ENCODE peak calls at places on chromosomes 3 and 15, in four cellular contexts. P is K562, L is GM12878, U is HepG2. W is an unnamed sample.

GRCh38 chr15:69190504-69190903 is 30.1 kb downstream of the GLCE start:
- DNase-seq in P (no peak), L (no peak), U (no peak), W (no peak)

GRCh38 chr15:84099181-84099580 is 136.4 kb upstream of the GOLGA6L4 start:
- DNase-seq in P (no peak), L (peak; percentile 55), U (no peak), W (no peak)

GRCh38 chr3:133860519-133860918 is 35.2 kb downstream of the RAB6B start:
- DNase-seq in P (no peak), L (no peak), U (no peak), W (no peak)

GRCh38 chr3:123412811-123413588 is 35.9 kb downstream of the ADCY5 start:
- DNase-seq in P (no peak), L (no peak), U (no peak), W (no peak)

GRCh38 chr3:154050766-154051165 is 70.4 kb upstream of the ARHGEF26 start:
- DNase-seq in P (no peak), L (no peak), U (no peak), W (no peak)

GRCh38 chr3:11555823-11556222 is 87.9 kb downstream of the VGLL4 start:
- DNase-seq in P (no peak), L (no peak), U (no peak), W (no peak)

GRCh38 chr3:160150066-160150465 is 75.2 kb upstream of the C3orf80 start:
- DNase-seq in P (no peak), L (no peak), U (no peak), W (no peak)

GRCh38 chr15:99181544-99181943 is 67.8 kb downstream of the TTC23 start:
- DNase-seq in P (no peak), L (no peak), U (no peak), W (no peak)

GRCh38 chr3:159844383-159844730 is 144.3 kb upstream of the IL12A start:
- DNase-seq in P (no peak), L (no peak), U (no peak), W (no peak)

GRCh38 chr3:128278761-128279593 is 125.7 kb downstream of the EEFSEC start:
- DNase-seq in P (no peak), L (no peak), U (no peak), W (no peak)

GRCh38 chr3:11642455-11643162 is 1.1 kb downstream of the VGLL4 start:
- DNase-seq in P (peak; percentile 76), L (peak; percentile 73), U (peak; percentile 70), W (peak; percentile 41)

GRCh38 chr15:57972801-57973311 is 92.7 kb downstream of the ALDH1A2 start:
- DNase-seq in P (no peak), L (no peak), U (no peak), W (no peak)

GRCh38 chr3:178325330-178325729 is 210.9 kb upstream of the KCNMB2 start:
- DNase-seq in P (no peak), L (no peak), U (no peak), W (no peak)

GRCh38 chr3:53709856-53710674 is 136.2 kb downstream of the CHDH start:
- DNase-seq in P (peak; percentile 58), L (no peak), U (peak; percentile 50), W (peak; percentile 80)

GRCh38 chr3:194007598-194008337 is 128.2 kb upstream of the HES1 start:
- DNase-seq in P (no peak), L (no peak), U (no peak), W (no peak)

GRCh38 chr3:168213920-168214319 is 118.2 kb upstream of the GOLIM4 start:
- DNase-seq in P (no peak), L (peak; percentile 17), U (no peak), W (no peak)

GRCh38 chr3:189262746-189263145 is 91.0 kb downstream of the TPRG1 start:
- DNase-seq in P (no peak), L (no peak), U (no peak), W (no peak)
- TF ChIP-seq SP1 in P (no peak), L (no peak), U (no peak), W (no peak)

GRCh38 chr3:69890094-69890493 is 109.4 kb upstream of the SAMMSON start:
- DNase-seq in P (no peak), L (no peak), U (no peak), W (no peak)

GRCh38 chr3:69888040-69888945 is 111.2 kb upstream of the SAMMSON start:
- DNase-seq in P (no peak), L (no peak), U (no peak), W (no peak)

GRCh38 chr3:69892706-69893105 is 106.8 kb upstream of the SAMMSON start:
- DNase-seq in P (no peak), L (no peak), U (no peak), W (no peak)

GRCh38 chr3:69890691-69891090 is 108.8 kb upstream of the SAMMSON start:
- DNase-seq in P (no peak), L (no peak), U (no peak), W (no peak)

DNA sequence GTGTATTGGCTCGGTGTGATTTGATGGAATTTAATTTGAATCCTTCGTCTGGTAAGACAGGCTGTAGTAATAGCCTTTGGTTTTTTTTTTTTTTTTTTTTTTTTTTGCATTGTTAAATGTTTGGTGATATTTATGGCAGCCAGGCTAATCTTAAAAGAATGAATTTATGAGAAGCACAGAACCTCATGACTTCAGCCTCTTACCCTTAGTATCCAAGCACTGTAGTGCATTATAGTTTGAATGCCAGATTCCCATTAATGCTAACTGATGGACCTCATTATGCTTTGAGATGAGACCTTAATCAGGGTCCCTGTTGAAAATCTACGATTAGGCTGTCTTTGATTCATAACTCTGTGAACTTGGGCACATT is 110.6 kb upstream of the SAMMSON start:
- DNase-seq in P (no peak), L (no peak), U (no peak), W (no peak)
- TF ChIP-seq FOXM1 in P (no peak), L (no peak), U (no peak), W (no peak)

DNA sequence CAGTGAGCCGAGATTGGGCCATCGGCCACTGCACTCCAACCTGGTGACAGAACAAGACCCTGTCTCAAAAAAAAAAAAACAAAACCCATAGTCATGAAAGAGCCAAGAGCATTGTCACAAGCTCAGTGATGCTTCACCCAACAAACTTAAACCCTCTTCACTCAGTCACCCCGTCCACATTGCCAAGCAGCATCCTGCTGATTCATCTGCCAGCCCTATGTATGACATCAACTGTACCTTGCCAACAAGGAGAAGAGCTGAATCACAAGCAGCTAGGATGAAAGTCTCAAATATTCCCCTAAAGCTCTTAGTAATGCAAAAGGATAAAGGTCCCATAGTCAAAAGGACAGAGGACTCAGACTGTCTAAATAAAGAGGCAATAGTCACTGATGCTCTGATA is 90.0 kb downstream of the ANO10 start:
- DNase-seq in P (no peak), L (no peak), U (peak; percentile 9), W (no peak)
- TF ChIP-seq SP1 in P (no peak), L (no peak), U (no peak), W (no peak)

GRCh38 chr3:140055032-140055791 is 120.2 kb downstream of the CLSTN2 start:
- DNase-seq in P (no peak), L (no peak), U (no peak), W (no peak)

GRCh38 chr3:140053794-140054193 is 118.8 kb downstream of the CLSTN2 start:
- DNase-seq in P (no peak), L (no peak), U (no peak), W (no peak)

GRCh38 chr3:140053011-140053702 is 118.2 kb downstream of the CLSTN2 start:
- DNase-seq in P (no peak), L (no peak), U (no peak), W (no peak)

GRCh38 chr3:140050396-140050795 is 115.4 kb downstream of the CLSTN2 start:
- DNase-seq in P (no peak), L (no peak), U (no peak), W (no peak)

DNA sequence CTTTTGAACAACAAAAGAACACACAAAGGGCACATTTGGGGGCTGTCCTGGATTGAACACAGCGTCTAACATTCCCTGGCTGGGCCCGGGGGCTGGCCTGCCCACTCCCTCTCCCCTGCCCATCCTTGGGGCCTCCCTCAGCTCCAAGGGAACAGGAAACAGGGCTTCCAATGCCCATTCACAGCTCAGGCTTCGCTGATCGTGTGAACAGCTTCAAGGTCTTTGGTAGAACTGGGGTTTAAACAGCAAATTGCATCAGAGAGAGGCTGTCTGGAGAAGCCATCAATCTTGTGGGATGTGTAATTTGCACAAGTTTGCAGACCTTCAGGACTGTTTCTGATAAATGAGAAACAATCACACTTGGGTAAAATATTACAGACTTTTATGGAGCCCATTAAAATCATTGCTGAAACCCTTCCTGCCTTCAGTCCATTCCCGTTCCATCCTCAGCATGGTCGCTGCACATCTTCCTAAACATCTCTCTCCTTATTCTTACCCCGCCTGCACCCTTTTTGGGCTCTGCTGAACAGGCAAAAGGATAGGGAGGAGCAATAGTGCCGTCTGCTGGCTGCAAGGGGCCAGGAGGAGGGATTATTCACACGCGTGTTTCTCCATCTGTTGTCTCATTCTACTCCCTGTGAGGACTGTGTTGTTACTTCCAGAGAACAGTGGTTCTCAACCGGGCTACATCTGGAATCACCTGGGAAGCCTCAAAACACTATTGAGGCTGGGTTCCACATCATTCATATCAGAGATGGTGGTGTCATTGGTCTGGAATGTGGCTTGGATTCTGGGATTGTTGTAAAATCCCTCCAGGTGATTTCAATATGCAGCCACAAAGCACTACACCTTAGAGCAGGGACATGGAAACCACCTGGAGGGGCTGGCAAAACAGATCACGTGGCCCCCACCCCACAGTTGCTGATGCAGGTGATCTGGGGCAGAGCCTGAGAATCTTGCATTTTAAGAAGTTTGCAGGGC is 116.3 kb downstream of the CLSTN2 start:
- DNase-seq in P (peak; percentile 24), L (no peak), U (peak; percentile 2), W (peak; percentile 42)
- TF ChIP-seq FOXM1 in P (no peak), L (no peak), U (no peak), W (no peak)

GRCh38 chr15:70664494-70664893 is 98.9 kb downstream of the UACA start:
- DNase-seq in P (no peak), L (no peak), U (no peak), W (no peak)
- TF ChIP-seq SP1 in P (no peak), L (no peak), U (no peak), W (no peak)

DNA sequence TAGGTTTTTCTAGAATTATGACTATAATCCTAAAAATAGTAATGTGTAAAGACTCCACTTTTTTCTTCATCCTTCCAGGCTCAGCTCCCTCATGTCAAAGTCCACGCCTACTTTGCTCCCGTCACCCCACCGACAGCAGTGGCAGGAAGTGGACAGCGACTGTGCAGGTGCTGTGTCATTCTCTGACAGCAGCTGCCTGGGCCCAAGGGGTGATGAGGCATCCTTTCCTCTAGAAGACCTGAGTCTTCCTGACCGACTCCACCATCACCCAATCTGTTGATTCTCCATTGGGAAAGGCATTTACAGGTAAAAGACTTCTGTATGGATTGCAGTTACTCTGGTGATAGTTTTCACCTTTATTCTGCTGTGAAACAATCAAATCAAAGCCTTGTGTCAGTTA is 54.8 kb downstream of the UBP1 start:
- DNase-seq in P (peak; percentile 85), L (no peak), U (no peak), W (no peak)
- TF ChIP-seq FOXM1 in P (no peak), L (no peak), U (no peak), W (no peak)